ENCODE peak calls at places on chromosomes 5 and 9, in ten cellular contexts. V, J, B, G, X, E, Q, L, Z and O are unnamed samples.

GRCh38 chr5:80275347-80275746 is 19.5 kb upstream of the SERINC5 start:
- DNase-seq in V (no peak), J (peak; percentile 38), B (no peak), G (peak; percentile 63), X (peak; percentile 12), E (no peak), Q (no peak), L (no peak), Z (peak; percentile 41), O (peak; percentile 38)

GRCh38 chr5:151202381-151203139 is 21.3 kb downstream of the CCDC69 start:
- DNase-seq in V (no peak), J (peak; percentile 73), B (peak; percentile 29), G (peak; percentile 73), X (peak; percentile 97), E (no peak), Q (no peak), L (no peak), Z (peak; percentile 16), O (no peak)

GRCh38 chr5:35859101-35859661 is 2.5 kb downstream of the IL7R start:
- DNase-seq in V (no peak), J (peak; percentile 24), B (no peak), G (peak; percentile 5), X (no peak), E (no peak), Q (no peak), L (no peak), Z (no peak), O (no peak)

GRCh38 chr9:114902773-114903589 is 27.4 kb downstream of the TNFSF8 start:
- DNase-seq in V (no peak), J (peak; percentile 37), B (no peak), G (peak; percentile 51), X (peak; percentile 49), E (no peak), Q (no peak), L (no peak), Z (no peak), O (no peak)

GRCh38 chr5:6399978-6400910 is 21.9 kb upstream of the MED10 start:
- DNase-seq in V (no peak), J (peak; percentile 63), B (no peak), G (peak; percentile 15), X (peak; percentile 96), E (no peak), Q (no peak), L (peak; percentile 13), Z (no peak), O (no peak)

GRCh38 chr5:111681414-111681790 is 75.6 kb downstream of the NREP start:
- DNase-seq in V (no peak), J (no peak), B (no peak), G (peak; percentile 33), X (no peak), E (no peak), Q (no peak), L (no peak), Z (no peak), O (no peak)

GRCh38 chr5:76801803-76802195 is 17.0 kb upstream of the F2RL1 start:
- DNase-seq in V (no peak), J (no peak), B (no peak), G (no peak), X (no peak), E (no peak), Q (no peak), L (no peak), Z (peak; percentile 69), O (no peak)

GRCh38 chr5:82176115-82176514 is 102.0 kb downstream of the RPS23 start:
- DNase-seq in V (no peak), J (peak; percentile 11), B (no peak), G (peak; percentile 58), X (peak; percentile 25), E (no peak), Q (no peak), L (no peak), Z (no peak), O (no peak)

GRCh38 chr9:100098241-100098886 is 436 bp downstream of the ERP44 start:
- DNase-seq in V (peak; percentile 77), J (peak; percentile 50), B (peak; percentile 83), G (peak; percentile 43), X (peak; percentile 83), E (peak; percentile 87), Q (peak; percentile 54), L (peak; percentile 46), Z (peak; percentile 71), O (peak; percentile 70)

GRCh38 chr5:106825379-106825778 is 845.4 kb downstream of the EFNA5 start:
- DNase-seq in V (no peak), J (no peak), B (no peak), G (peak; percentile 60), X (peak; percentile 48), E (no peak), Q (no peak), L (no peak), Z (no peak), O (no peak)

GRCh38 chr9:136322756-136323330 is 4.5 kb upstream of the GPSM1 start:
- DNase-seq in V (no peak), J (no peak), B (no peak), G (no peak), X (no peak), E (no peak), Q (no peak), L (no peak), Z (no peak), O (no peak)

GRCh38 chr9:136325354-136325753 is 2.0 kb upstream of the GPSM1 start:
- DNase-seq in V (no peak), J (no peak), B (no peak), G (no peak), X (no peak), E (no peak), Q (no peak), L (no peak), Z (no peak), O (no peak)

GRCh38 chr9:136326061-136326776 is 1.1 kb upstream of the GPSM1 start:
- DNase-seq in V (no peak), J (peak; percentile 79), B (no peak), G (peak; percentile 89), X (no peak), E (no peak), Q (no peak), L (no peak), Z (no peak), O (no peak)

GRCh38 chr9:136323420-136323819 is 3.9 kb upstream of the GPSM1 start:
- DNase-seq in V (no peak), J (no peak), B (no peak), G (no peak), X (peak; percentile 56), E (no peak), Q (no peak), L (no peak), Z (no peak), O (no peak)

DNA sequence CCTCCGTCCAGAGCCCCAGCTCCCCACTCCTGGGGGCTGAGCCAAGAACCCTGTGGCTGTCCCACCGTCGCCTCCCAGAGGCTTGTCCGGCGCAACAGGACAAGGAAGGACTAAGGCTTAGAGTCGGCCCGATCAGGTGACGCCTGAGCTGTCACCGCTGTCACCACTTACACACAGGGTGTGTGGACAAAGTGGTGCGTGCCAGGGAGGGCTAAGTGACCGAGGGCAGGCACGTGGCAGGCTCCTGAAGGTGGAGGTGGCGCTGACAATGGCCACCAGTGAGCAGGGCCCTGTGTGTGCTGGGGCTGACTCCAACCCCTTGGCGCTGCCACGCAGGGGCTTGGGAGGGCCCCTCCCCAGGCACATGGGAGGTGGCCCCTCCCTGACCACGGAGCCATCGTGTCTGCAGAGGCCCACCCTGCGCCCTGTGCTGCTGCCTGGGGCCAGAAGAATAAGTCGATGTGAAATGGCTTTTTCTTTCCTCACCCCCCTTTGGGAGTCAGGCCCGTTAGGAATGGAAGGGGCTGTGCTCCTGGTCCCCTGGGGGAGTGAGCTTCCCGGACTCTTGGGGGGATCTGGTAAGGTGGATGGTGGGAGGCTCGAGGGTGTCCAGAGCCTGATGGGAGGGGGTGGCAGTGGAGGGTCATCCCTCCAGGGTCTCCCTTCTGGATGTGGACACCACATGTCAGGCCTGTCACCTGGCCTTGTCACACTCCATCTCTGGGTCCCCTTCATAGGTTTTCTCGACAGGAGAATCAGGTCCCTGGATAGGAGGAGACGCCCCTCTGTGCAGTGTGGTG is 2.6 kb upstream of the GPSM1 start:
- DNase-seq in V (no peak), J (no peak), B (no peak), G (no peak), X (no peak), E (no peak), Q (no peak), L (no peak), Z (no peak), O (peak; percentile 21)
- TF ChIP-seq CTCF in V (no peak), J (no peak), B (no peak), G (no peak), X (no peak), E (no peak), Q (no peak), L (no peak), Z (no peak), O (no peak)

DNA sequence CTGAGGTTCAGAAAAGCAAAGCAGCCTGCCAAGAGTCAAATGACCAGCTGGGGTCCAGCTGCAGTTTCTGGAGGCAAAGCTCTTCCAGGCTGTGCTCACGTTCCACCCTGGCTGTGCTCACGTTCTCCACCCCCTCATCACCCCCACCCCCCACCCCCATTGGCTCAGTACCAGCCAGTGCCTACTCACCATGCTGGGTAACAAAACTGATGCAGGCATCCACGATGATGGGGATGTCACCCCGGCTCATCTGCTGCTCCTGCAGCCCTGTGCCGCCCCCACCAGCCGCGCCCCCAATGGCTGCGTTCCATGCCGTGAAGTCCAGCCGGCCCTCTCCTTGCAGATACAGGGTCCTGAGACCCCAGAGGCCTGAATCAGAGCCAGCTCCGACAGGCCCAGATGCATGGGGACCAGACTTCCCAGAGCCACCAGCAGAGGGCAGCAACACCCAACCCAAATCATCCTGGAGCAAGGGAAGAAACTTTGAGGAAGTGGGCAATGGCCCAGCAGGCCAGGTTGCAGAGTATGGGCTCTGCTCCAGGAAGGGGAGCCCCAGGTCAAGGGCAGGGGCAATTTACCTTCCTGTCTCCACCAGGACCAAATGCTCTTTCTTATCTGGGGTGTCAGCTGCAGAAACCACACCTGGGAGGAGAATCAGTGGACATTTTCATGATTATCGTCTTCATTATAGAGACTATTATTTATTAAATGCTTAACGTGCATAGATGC is 13.7 kb upstream of the FCHSD1 start:
- DNase-seq in V (peak; percentile 87), J (peak; percentile 71), B (peak; percentile 83), G (peak; percentile 75), X (peak; percentile 55), E (peak; percentile 44), Q (peak; percentile 86), L (peak; percentile 79), Z (peak; percentile 69), O (peak; percentile 88)
- TF ChIP-seq CTCF in V (peak; percentile 85), J (peak; percentile 93), B (peak; percentile 91), G (peak; percentile 93), X (peak; percentile 91), E (peak; percentile 93), Q (peak; percentile 94), L (peak; percentile 91), Z (peak; percentile 91), O (peak; percentile 95)

GRCh38 chr9:89410709-89411111 is 87.2 kb downstream of the SEMA4D start:
- DNase-seq in V (no peak), J (no peak), B (no peak), G (no peak), X (no peak), E (no peak), Q (no peak), L (no peak), Z (no peak), O (no peak)
- TF ChIP-seq CTCF in V (peak; percentile 36), J (no peak), B (no peak), G (peak; percentile 8), X (no peak), E (peak; percentile 33), Q (no peak), L (no peak), Z (no peak), O (no peak)

GRCh38 chr9:111696796-111697195 is 35.4 kb downstream of the GNG10 start:
- DNase-seq in V (no peak), J (no peak), B (no peak), G (no peak), X (no peak), E (no peak), Q (no peak), L (no peak), Z (no peak), O (no peak)

GRCh38 chr9:111691686-111692329 is 30.4 kb downstream of the GNG10 start:
- DNase-seq in V (no peak), J (peak; percentile 69), B (no peak), G (peak; percentile 68), X (peak; percentile 54), E (peak; percentile 45), Q (no peak), L (no peak), Z (peak; percentile 66), O (no peak)
- TF ChIP-seq CTCF in V (peak; percentile 61), J (peak; percentile 51), B (peak; percentile 55), G (peak; percentile 51), X (peak; percentile 22), E (peak; percentile 63), Q (no peak), L (no peak), Z (peak; percentile 66), O (peak; percentile 33)